ENCODE peak calls at places on chromosomes 16 and 17, in eight cellular contexts. H is effector memory CD4-positive, alpha-beta T cell; G is transverse colon; I is aorta; B is K562; S is WERI-Rb-1; P is BE2C; Q is breast epithelium. D is an unnamed sample. For H3K36me3, the result is how much of the 10 kb centered on the place peaks cover.

GRCh38 chr17:83153681-83154310 is 74.4 kb downstream of the METRNL start:
- DNase-seq in B (no peak), P (no peak), G (no peak), I (peak), Q (peak), H (no peak), S (no peak), D (no peak)

GRCh38 chr17:56184650-56185049 is 31.4 kb downstream of the ANKFN1 start:
- DNase-seq in B (no peak), H (no peak), P (no peak), I (no peak), S (no peak), G (no peak), Q (no peak), D (no peak)

GRCh38 chr17:61444075-61444474 is 8.1 kb upstream of the TBX4 start:
- DNase-seq in H (no peak), P (no peak), B (peak), S (no peak), G (no peak), I (no peak), Q (no peak), D (no peak)

GRCh38 chr16:12094537-12095265 is 118.2 kb downstream of the SNX29 start:
- DNase-seq in P (no peak), G (no peak), S (no peak), Q (no peak), I (peak), B (no peak), H (no peak), D (no peak)

GRCh38 chr17:80361495-80362220 is 53.3 kb upstream of the ENDOV start:
- DNase-seq in P (peak), I (peak), B (peak), S (peak), H (no peak), G (no peak), Q (no peak), D (no peak)

GRCh38 chr17:31413081-31413799 is 21.8 kb downstream of the RAB11FIP4 start:
- DNase-seq in H (no peak), P (no peak), Q (no peak), I (peak), B (no peak), S (no peak), G (no peak), D (no peak)

GRCh38 chr16:55021595-55022475 is 91.2 kb downstream of the IRX5 start:
- DNase-seq in B (peak), I (no peak), P (peak), H (no peak), S (peak), Q (no peak), G (peak), D (no peak)

GRCh38 chr17:49452173-49452572 is 37.5 kb upstream of the PHB1 start:
- DNase-seq in B (peak), G (no peak), H (no peak), S (no peak), Q (no peak), I (no peak), P (no peak), D (no peak)

GRCh38 chr16:66911112-66911511 is 7.6 kb downstream of the CDH16 start:
- DNase-seq in P (no peak), H (no peak), I (no peak), S (no peak), Q (no peak), G (no peak), B (no peak), D (no peak)

GRCh38 chr17:6599364-6599763 is 41.1 kb downstream of the KIAA0753 start:
- DNase-seq in H (no peak), P (no peak), Q (no peak), S (no peak), B (no peak), I (no peak), G (no peak), D (no peak)
- H3K36me3 ChIP-seq in H (under half), P (under half), Q (under half), S (half or more), B (under half), I (under half), G (under half), D (under half)

DNA sequence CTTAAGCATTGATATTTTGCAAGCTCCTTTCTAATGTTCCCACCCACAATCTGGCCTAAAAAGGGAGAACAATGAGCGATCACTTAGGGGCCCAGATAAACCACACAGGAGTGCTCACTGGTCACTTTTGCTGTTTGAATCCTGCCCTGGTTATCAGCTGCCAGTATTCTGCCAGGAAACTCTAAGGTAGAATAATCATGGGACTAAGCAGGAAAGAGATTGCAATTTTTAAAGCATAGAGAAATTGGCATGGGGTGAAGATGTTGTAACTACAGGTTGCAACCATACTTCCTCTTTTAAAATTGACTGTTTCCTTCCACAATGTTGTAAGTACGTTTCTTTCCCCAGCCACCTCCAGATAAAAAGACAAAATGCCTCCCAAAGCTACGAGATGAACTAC is 251.2 kb upstream of the CDH11 start:
- DNase-seq in B (no peak), I (no peak), Q (no peak), P (no peak), S (no peak), H (no peak), G (no peak), D (no peak)
- H3K36me3 ChIP-seq in B (under half), I (under half), Q (under half), P (under half), S (under half), H (under half), G (under half), D (under half)

GRCh38 chr17:44118427-44119050 is 4.9 kb downstream of the HDAC5 start:
- DNase-seq in H (no peak), G (no peak), P (no peak), Q (no peak), S (peak), I (no peak), B (no peak), D (no peak)
- H3K36me3 ChIP-seq in H (under half), G (under half), P (under half), Q (under half), S (half or more), I (under half), B (under half), D (under half)

GRCh38 chr17:54947396-54947795 is 21.1 kb downstream of the COX11 start:
- DNase-seq in G (no peak), B (no peak), S (no peak), Q (no peak), H (no peak), P (no peak), I (no peak), D (no peak)

GRCh38 chr17:54951286-54951685 is 17.2 kb downstream of the COX11 start:
- DNase-seq in B (no peak), G (no peak), I (no peak), P (no peak), H (no peak), S (no peak), Q (no peak), D (no peak)

GRCh38 chr17:54948380-54948779 is 20.1 kb downstream of the COX11 start:
- DNase-seq in P (no peak), I (no peak), G (no peak), B (no peak), H (no peak), S (no peak), Q (no peak), D (no peak)

GRCh38 chr17:54945671-54946070 is 22.8 kb downstream of the COX11 start:
- DNase-seq in P (no peak), G (no peak), H (no peak), I (no peak), Q (no peak), B (no peak), S (no peak), D (no peak)

DNA sequence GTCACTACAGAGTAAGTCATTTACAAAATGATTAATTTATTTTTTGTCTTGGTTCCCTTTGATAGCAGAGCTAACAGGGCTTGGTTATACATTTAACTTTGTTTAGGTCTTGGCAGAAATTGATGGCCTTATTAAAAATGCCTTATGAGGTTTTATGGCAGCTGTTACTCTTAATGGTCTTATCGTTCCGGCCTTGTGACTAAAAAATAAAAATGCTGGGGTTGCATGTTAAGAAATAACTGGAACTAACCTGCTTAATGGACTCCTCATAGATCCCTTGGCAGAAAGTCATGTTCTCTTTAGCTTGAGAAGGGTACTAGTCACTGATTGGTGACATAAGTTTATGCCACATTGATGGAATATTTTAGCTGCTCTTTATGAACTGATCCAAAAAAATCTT is 18.3 kb downstream of the COX11 start:
- DNase-seq in G (no peak), I (no peak), Q (no peak), S (no peak), H (no peak), P (no peak), B (no peak), D (no peak)
- H3K36me3 ChIP-seq in G (under half), I (under half), Q (under half), S (under half), H (under half), P (under half), B (under half), D (under half)

DNA sequence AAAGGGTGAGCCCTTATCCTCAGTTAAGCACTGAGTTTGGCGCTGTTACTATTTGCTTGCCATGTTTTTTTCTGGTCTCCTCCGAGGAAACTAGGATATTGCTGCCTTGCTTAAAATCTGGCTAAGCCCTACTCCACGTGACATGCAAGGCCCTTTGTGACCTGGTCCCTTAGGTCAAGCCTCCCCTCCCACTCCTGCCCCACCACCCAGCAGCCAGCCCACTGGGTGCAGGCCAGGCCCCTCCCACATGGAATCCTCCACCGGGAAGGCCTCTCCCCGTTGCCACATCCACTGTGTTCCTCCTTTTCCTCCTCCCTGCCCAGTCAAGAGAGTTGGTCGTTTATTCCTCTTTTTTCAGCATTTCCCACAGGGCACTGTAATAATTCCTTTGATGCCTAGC is 16.2 kb downstream of the PSMD3 start:
- DNase-seq in Q (no peak), B (peak), H (no peak), P (no peak), S (peak), G (no peak), I (no peak), D (peak)
- H3K36me3 ChIP-seq in Q (under half), B (half or more), H (half or more), P (half or more), S (half or more), G (under half), I (under half), D (half or more)

GRCh38 chr17:75232786-75233185 is 27.3 kb downstream of the NUP85 start:
- DNase-seq in I (peak), S (no peak), B (no peak), H (no peak), P (no peak), Q (no peak), G (no peak), D (no peak)

GRCh38 chr17:75231071-75231470 is 25.6 kb downstream of the NUP85 start:
- DNase-seq in P (no peak), S (no peak), Q (no peak), G (no peak), H (no peak), I (no peak), B (no peak), D (no peak)

GRCh38 chr17:75228847-75229246 is 23.4 kb downstream of the NUP85 start:
- DNase-seq in B (no peak), S (no peak), Q (no peak), G (no peak), P (no peak), H (no peak), I (no peak), D (no peak)

GRCh38 chr17:75228305-75228704 is 22.8 kb downstream of the NUP85 start:
- DNase-seq in H (no peak), I (no peak), P (no peak), B (no peak), G (no peak), S (no peak), Q (no peak), D (no peak)

DNA sequence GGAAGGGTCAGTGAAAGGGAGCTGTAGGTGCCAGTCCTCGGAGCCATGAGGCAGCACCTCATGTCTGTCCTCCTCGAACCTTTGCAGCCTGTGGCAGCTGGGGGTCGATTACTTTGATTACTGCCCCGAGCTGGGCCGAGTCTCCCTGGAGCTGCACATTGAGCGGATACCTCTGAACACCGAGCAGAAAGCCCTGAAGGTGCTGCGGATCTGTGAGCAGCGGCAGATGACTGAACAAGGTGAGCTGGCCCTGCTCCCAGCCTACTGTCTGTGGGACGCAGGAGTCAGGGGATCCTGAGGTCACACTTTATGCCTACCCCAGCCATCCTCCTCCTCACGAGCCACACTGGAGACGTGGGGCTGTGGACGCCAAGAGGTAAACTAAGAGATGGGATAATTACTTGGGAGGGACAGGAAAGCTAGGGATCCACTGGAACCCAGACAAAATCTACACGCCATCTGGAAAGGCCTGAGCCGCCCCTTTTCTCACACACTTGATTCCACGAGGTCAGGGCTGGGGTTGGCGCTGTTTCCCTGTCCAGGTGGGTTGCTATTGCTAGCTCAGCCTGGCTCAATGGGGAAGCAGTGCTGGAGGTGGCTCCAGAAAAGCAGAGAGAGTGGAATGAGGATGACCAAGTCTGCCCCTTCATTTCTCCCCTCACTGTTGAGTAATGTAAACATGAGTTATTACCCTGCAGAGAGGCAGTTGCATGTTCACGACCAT is 26.4 kb downstream of the NUP85 start:
- DNase-seq in H (no peak), P (no peak), G (no peak), Q (no peak), I (peak), B (no peak), S (no peak), D (no peak)
- H3K36me3 ChIP-seq in H (half or more), P (half or more), G (under half), Q (under half), I (under half), B (half or more), S (half or more), D (half or more)

D was measured in left lung.